ENCODE peak calls at places on chromosomes 13 and 19, in nine cellular contexts. K, N, E, L, Q, I, M, H and J are unnamed samples.
A peak's percentile ranks its signal among the peaks of the same experiment; 100 is the strongest.

GRCh38 chr19:42369433-42370067 is 20.5 kb downstream of the CNFN start:
- DNase-seq in K (no peak), N (no peak), E (no peak), L (no peak), Q (no peak), I (no peak), M (no peak), H (no peak), J (no peak)

GRCh38 chr13:30148171-30148754 is 159.1 kb downstream of the KATNAL1 start:
- DNase-seq in K (no peak), N (no peak), E (no peak), L (no peak), Q (no peak), I (no peak), M (no peak), H (no peak), J (no peak)

GRCh38 chr19:35959040-35959967 is 23.1 kb downstream of the LRFN3 start:
- DNase-seq in K (no peak), N (no peak), E (no peak), L (peak; percentile 60), Q (no peak), I (no peak), M (no peak), H (no peak), J (no peak)

GRCh38 chr13:97116754-97117153 is 105.4 kb upstream of the MBNL2 start:
- DNase-seq in K (no peak), N (peak; percentile 46), E (no peak), L (no peak), Q (no peak), I (no peak), M (peak; percentile 45), H (peak; percentile 74), J (no peak)

GRCh38 chr13:23743269-23743668 is 145.9 kb downstream of the MIPEP start:
- DNase-seq in K (no peak), N (no peak), E (no peak), L (no peak), Q (no peak), I (no peak), M (no peak), H (no peak), J (no peak)

GRCh38 chr19:30390356-30390988 is 18.3 kb downstream of the ZNF536 start:
- DNase-seq in K (no peak), N (no peak), E (no peak), L (no peak), Q (no peak), I (peak; percentile 22), M (no peak), H (no peak), J (no peak)

GRCh38 chr19:46977548-46977947 is 42.1 kb upstream of the NPAS1 start:
- DNase-seq in K (no peak), N (no peak), E (no peak), L (no peak), Q (no peak), I (no peak), M (no peak), H (no peak), J (no peak)

GRCh38 chr19:48135411-48135810 is 24.8 kb upstream of the PLA2G4C start:
- DNase-seq in K (no peak), N (no peak), E (peak; percentile 51), L (no peak), Q (no peak), I (no peak), M (no peak), H (no peak), J (no peak)

GRCh38 chr19:40467007-40467565 is 285 bp downstream of the SPTBN4 start:
- DNase-seq in K (no peak), N (peak; percentile 26), E (no peak), L (no peak), Q (no peak), I (peak; percentile 56), M (no peak), H (peak; percentile 68), J (no peak)

GRCh38 chr13:21240586-21240985 is 64.1 kb downstream of the MRPL57 start:
- DNase-seq in K (no peak), N (no peak), E (no peak), L (no peak), Q (no peak), I (no peak), M (no peak), H (no peak), J (no peak)

GRCh38 chr19:35079826-35080225 is 35.8 kb upstream of the FXYD3 start:
- DNase-seq in K (no peak), N (no peak), E (no peak), L (no peak), Q (no peak), I (no peak), M (no peak), H (no peak), J (no peak)

GRCh38 chr13:89267734-89268133 is 1596.6 kb downstream of the SLITRK5 start:
- DNase-seq in K (no peak), N (no peak), E (no peak), L (no peak), Q (no peak), I (no peak), M (no peak), H (no peak), J (no peak)

GRCh38 chr19:18190278-18190677 is 2.7 kb upstream of the MPV17L2 start:
- DNase-seq in K (no peak), N (no peak), E (no peak), L (no peak), Q (no peak), I (no peak), M (no peak), H (no peak), J (no peak)

GRCh38 chr13:62687727-62688126 is 1272.1 kb upstream of the PCDH20 start:
- DNase-seq in K (no peak), N (no peak), E (no peak), L (no peak), Q (no peak), I (no peak), M (no peak), H (no peak), J (no peak)

GRCh38 chr13:31909889-31910551 is 121.6 kb upstream of the FRY start:
- DNase-seq in K (no peak), N (peak; percentile 49), E (peak; percentile 12), L (peak; percentile 53), Q (peak; percentile 41), I (peak; percentile 60), M (no peak), H (no peak), J (peak; percentile 52)

GRCh38 chr19:8611890-8612806 is 1.6 kb upstream of the ADAMTS10 start:
- DNase-seq in K (peak; percentile 86), N (peak; percentile 76), E (no peak), L (no peak), Q (no peak), I (no peak), M (peak; percentile 55), H (peak; percentile 85), J (no peak)

DNA sequence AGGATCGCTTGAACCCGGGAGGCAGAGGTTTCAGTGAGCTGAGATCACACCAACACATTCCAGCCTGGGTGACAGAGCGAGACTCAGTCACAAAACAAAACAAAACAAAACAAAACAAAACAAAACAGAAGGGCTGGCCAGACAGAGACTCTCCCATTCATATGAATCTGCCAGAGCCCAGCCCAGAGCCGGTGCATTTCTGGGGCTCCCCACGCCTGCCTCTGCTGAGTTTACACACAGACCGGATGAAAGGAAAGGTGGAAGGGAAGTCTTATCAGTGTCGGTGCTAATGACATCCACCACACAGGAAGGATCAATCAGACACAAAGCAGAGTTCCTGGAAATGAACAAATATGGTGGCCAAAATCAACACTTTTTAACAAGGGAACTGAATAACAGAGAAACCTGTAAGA is 6.8 kb downstream of the TRAPPC6A start:
- DNase-seq in K (no peak), N (no peak), E (peak; percentile 54), L (no peak), Q (no peak), I (no peak), M (no peak), H (no peak), J (no peak)
- H3K36me3 ChIP-seq in K (no peaks in the 10 kb centered on the region), N (no peaks in the 10 kb centered on the region), E (no peaks in the 10 kb centered on the region), L (peaks cover 6% of the 10 kb centered on the region), Q (no peaks in the 10 kb centered on the region), I (no peaks in the 10 kb centered on the region), M (no peaks in the 10 kb centered on the region), H (no peaks in the 10 kb centered on the region), J (no peaks in the 10 kb centered on the region)

GRCh38 chr19:1266116-1266817 is 2.9 kb upstream of the CIRBP start:
- DNase-seq in K (peak; percentile 91), N (peak; percentile 86), E (peak; percentile 96), L (peak; percentile 89), Q (no peak), I (peak; percentile 96), M (peak; percentile 76), H (peak; percentile 94), J (no peak)
- TF ChIP-seq POLR2A in K (no peak), N (no peak), E (peak; percentile 31), L (no peak), Q (no peak), I (peak; percentile 11), M (no peak), H (no peak), J (no peak)

GRCh38 chr13:98318263-98318878 is 141.3 kb upstream of the RNF113B start:
- DNase-seq in K (no peak), N (no peak), E (no peak), L (no peak), Q (no peak), I (no peak), M (no peak), H (no peak), J (no peak)

GRCh38 chr13:98317573-98318171 is 140.6 kb upstream of the RNF113B start:
- DNase-seq in K (no peak), N (no peak), E (no peak), L (no peak), Q (no peak), I (no peak), M (no peak), H (no peak), J (no peak)

GRCh38 chr13:98315466-98315865 is 138.4 kb upstream of the RNF113B start:
- DNase-seq in K (no peak), N (no peak), E (no peak), L (no peak), Q (no peak), I (no peak), M (no peak), H (no peak), J (no peak)

GRCh38 chr13:98313938-98314292 is 136.8 kb upstream of the RNF113B start:
- DNase-seq in K (no peak), N (no peak), E (no peak), L (peak; percentile 44), Q (no peak), I (peak; percentile 65), M (no peak), H (no peak), J (no peak)

DNA sequence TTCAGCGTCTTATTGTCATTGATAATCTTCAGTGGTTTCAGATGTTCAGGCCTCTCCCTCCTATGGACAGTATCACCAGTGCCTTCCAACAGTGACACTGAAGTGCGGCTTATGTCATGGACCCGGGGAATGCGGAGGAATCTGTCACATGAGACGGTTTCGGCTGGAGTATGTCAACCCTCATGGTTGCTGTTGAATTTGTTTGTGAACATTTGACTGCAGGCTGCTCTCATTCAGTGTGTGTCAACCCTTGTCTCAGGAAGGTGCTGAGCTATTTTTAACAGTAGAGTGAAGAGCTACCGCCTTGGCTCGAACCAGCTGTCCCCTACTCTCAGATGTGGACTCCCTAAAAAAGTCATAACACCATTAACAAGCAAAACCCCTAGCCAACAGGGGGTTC is 138.8 kb upstream of the RNF113B start:
- DNase-seq in K (no peak), N (no peak), E (no peak), L (no peak), Q (no peak), I (no peak), M (no peak), H (no peak), J (no peak)
- H3K27ac ChIP-seq in K (no peak overlapping the region), N (no peak overlapping the region), E (no peak overlapping the region), L (no peak overlapping the region), Q (no peak overlapping the region), I (no peak overlapping the region), M (no peak overlapping the region), H (peak overlapping the region; percentile 59), J (no peak overlapping the region)

GRCh38 chr13:19664481-19665230 is 31.2 kb downstream of the MPHOSPH8 start:
- DNase-seq in K (no peak), N (no peak), E (no peak), L (no peak), Q (no peak), I (no peak), M (no peak), H (no peak), J (no peak)
- H3K36me3 ChIP-seq in K (peaks cover 88% of the 10 kb centered on the region), N (no peaks in the 10 kb centered on the region), E (peaks cover 74% of the 10 kb centered on the region), L (peaks cover 99% of the 10 kb centered on the region), Q (peaks cover 27% of the 10 kb centered on the region), I (peaks cover 14% of the 10 kb centered on the region), M (no peaks in the 10 kb centered on the region), H (peaks cover 98% of the 10 kb centered on the region), J (peaks cover 51% of the 10 kb centered on the region)